ENCODE peak calls at places on chromosomes 2 and 18, in six cellular contexts. I is stimulated activated CD8-positive, alpha-beta memory T cell treated with anti-CD3 and anti-CD28 coated beads, Interleukin-4, amount 100 ng/mL, for 24 hours; G is stomach; R is NCI-H510A; T is NCI-H2029 treated with DMSO at 0.1 percent for 48 hours; H is adipocyte. J is an unnamed sample.

GRCh38 chr2:160222546-160223281 is 22.6 kb upstream of the ITGB6 start:
- DNase-seq in I (no peak), G (no peak), R (no peak), T (no peak), H (no peak), J (no peak)

GRCh38 chr18:55262021-55262560 is 302.8 kb upstream of the CCDC68 start:
- DNase-seq in I (no peak), G (no peak), R (no peak), T (no peak), H (no peak), J (no peak)

GRCh38 chr2:85049236-85049635 is 78.3 kb downstream of the KCMF1 start:
- DNase-seq in I (no peak), G (no peak), R (no peak), T (no peak), H (no peak), J (no peak)

GRCh38 chr2:15170068-15170775 is 390.9 kb downstream of the NBAS start:
- DNase-seq in I (no peak), G (no peak), R (no peak), T (no peak), H (peak), J (peak)

GRCh38 chr2:43041661-43042360 is 184.6 kb downstream of the ZFP36L2 start:
- DNase-seq in I (no peak), G (no peak), R (no peak), T (no peak), H (peak), J (peak)

GRCh38 chr2:106885326-106885725 is 641 bp downstream of the ST6GAL2 start:
- DNase-seq in I (no peak), G (no peak), R (no peak), T (no peak), H (peak), J (no peak)

GRCh38 chr2:200604571-200605255 is 18.9 kb downstream of the AOX1 start:
- DNase-seq in I (no peak), G (no peak), R (no peak), T (no peak), H (no peak), J (peak)

GRCh38 chr2:72198532-72199241 is 51.0 kb upstream of the CYP26B1 start:
- DNase-seq in I (no peak), G (no peak), R (no peak), T (no peak), H (peak), J (peak)

GRCh38 chr18:31685097-31686082 is 1.0 kb upstream of the B4GALT6 start:
- DNase-seq in I (peak), G (peak), R (peak), T (peak), H (peak), J (peak)

GRCh38 chr2:241154915-241155314 is 4.6 kb downstream of the PPP1R7 start:
- DNase-seq in I (no peak), G (no peak), R (no peak), T (no peak), H (no peak), J (peak)

GRCh38 chr2:67625178-67625577 is 228.0 kb downstream of the ETAA1 start:
- DNase-seq in I (no peak), G (no peak), R (no peak), T (no peak), H (peak), J (peak)

GRCh38 chr2:130824492-130825061 is 12.1 kb upstream of the ARHGEF4 start:
- DNase-seq in I (peak), G (no peak), R (no peak), T (peak), H (peak), J (peak)

GRCh38 chr2:223475901-223476300 is 126.3 kb downstream of the SCG2 start:
- DNase-seq in I (no peak), G (no peak), R (no peak), T (no peak), H (no peak), J (no peak)

GRCh38 chr2:64052468-64053241 is 33.4 kb upstream of the VPS54 start:
- DNase-seq in I (no peak), G (no peak), R (no peak), T (no peak), H (no peak), J (no peak)

GRCh38 chr2:29021886-29022285 is 40.8 kb downstream of the TOGARAM2 start:
- DNase-seq in I (no peak), G (no peak), R (no peak), T (no peak), H (no peak), J (no peak)

GRCh38 chr2:230067990-230068657 is 600 bp downstream of the SLC16A14 start:
- DNase-seq in I (peak), G (peak), R (peak), T (no peak), H (peak), J (peak)

GRCh38 chr18:63567276-63567675 is 19.9 kb upstream of the SERPINB13 start:
- DNase-seq in I (no peak), G (no peak), R (no peak), T (no peak), H (no peak), J (no peak)

GRCh38 chr2:28678175-28678855 is 73.3 kb upstream of the PPP1CB start:
- DNase-seq in I (no peak), G (no peak), R (no peak), T (no peak), H (no peak), J (no peak)

GRCh38 chr18:69795785-69796184 is 151.9 kb downstream of the CD226 start:
- DNase-seq in I (no peak), G (no peak), R (no peak), T (no peak), H (peak), J (no peak)